ENCODE peak calls at places on chromosomes 6 and 20, in eight cellular contexts. L is effector memory CD4-positive, alpha-beta T cell; S is AG04449; U is left lung; A is HEK293T; F is AG10803; R is CD4-positive, alpha-beta T cell; X is right cardiac atrium. H is an unnamed sample.

GRCh38 chr6:8743146-8743745 is 307.9 kb upstream of the SLC35B3 start:
- DNase-seq in L (no peak), S (no peak), U (no peak), A (no peak), F (no peak), R (no peak), X (no peak), H (peak)

GRCh38 chr6:109174911-109175310 is 79.6 kb downstream of the CEP57L1 start:
- DNase-seq in L (no peak), S (peak), U (no peak), A (no peak), F (peak), R (no peak), X (no peak), H (no peak)

GRCh38 chr6:84588697-84589080 is 175.7 kb downstream of the TBX18 start:
- DNase-seq in L (no peak), S (no peak), U (no peak), A (no peak), F (no peak), R (no peak), X (no peak), H (no peak)

GRCh38 chr20:53611449-53611894 is 17.8 kb upstream of the ZNF217 start:
- DNase-seq in L (no peak), S (peak), U (no peak), A (peak), F (peak), R (no peak), X (no peak), H (no peak)

GRCh38 chr20:19824861-19825260 is 66.8 kb downstream of the RIN2 start:
- DNase-seq in L (no peak), S (no peak), U (no peak), A (no peak), F (no peak), R (no peak), X (no peak), H (no peak)

GRCh38 chr6:144285798-144286502 is 815 bp downstream of the UTRN start:
- DNase-seq in L (peak), S (no peak), U (peak), A (peak), F (peak), R (peak), X (peak), H (peak)

GRCh38 chr6:107192739-107193296 is 77.5 kb upstream of the BEND3 start:
- DNase-seq in L (no peak), S (no peak), U (no peak), A (no peak), F (no peak), R (no peak), X (no peak), H (no peak)

GRCh38 chr6:48281217-48281616 is 170.2 kb upstream of the PTCHD4 start:
- DNase-seq in L (no peak), S (no peak), U (no peak), A (no peak), F (no peak), R (no peak), X (no peak), H (no peak)

GRCh38 chr6:137145421-137145820 is 28.0 kb downstream of the IL22RA2 start:
- DNase-seq in L (no peak), S (no peak), U (no peak), A (no peak), F (peak), R (no peak), X (no peak), H (no peak)

GRCh38 chr6:484086-484728 is 92.7 kb downstream of the IRF4 start:
- DNase-seq in L (no peak), S (no peak), U (no peak), A (no peak), F (no peak), R (no peak), X (no peak), H (no peak)

GRCh38 chr6:71123051-71123450 is 165.6 kb upstream of the OGFRL1 start:
- DNase-seq in L (no peak), S (no peak), U (no peak), A (no peak), F (peak), R (no peak), X (no peak), H (no peak)

GRCh38 chr20:3995067-3995748 is 20.1 kb downstream of the RNF24 start:
- DNase-seq in L (no peak), S (peak), U (no peak), A (no peak), F (peak), R (no peak), X (no peak), H (no peak)

GRCh38 chr6:1574083-1574761 is 35.5 kb upstream of the FOXC1 start:
- DNase-seq in L (no peak), S (no peak), U (no peak), A (no peak), F (no peak), R (no peak), X (no peak), H (no peak)

GRCh38 chr20:53642196-53643030 is 48.8 kb upstream of the ZNF217 start:
- DNase-seq in L (peak), S (no peak), U (no peak), A (peak), F (peak), R (peak), X (peak), H (peak)

GRCh38 chr6:126907312-126907711 is 211.2 kb upstream of the RSPO3 start:
- DNase-seq in L (no peak), S (no peak), U (no peak), A (no peak), F (no peak), R (no peak), X (no peak), H (no peak)